ENCODE peak calls at places on chromosome 12, in five cellular contexts. One of them, this sample, is unnamed.

GRCh38 chr12:95117178-95117599 is 43.8 kb upstream of the NR2C1 start:
- DNase-seq in endothelial cell of umbilical vein: peak
- DNase-seq in A549: peak
- DNase-seq in HepG2: peak
- DNase-seq in NB4: peak
- DNase-seq in this sample: peak

GRCh38 chr12:12999959-13000615 is at the start of gene HEBP1:
- DNase-seq in NB4: peak
- DNase-seq in HepG2: peak
- DNase-seq in endothelial cell of umbilical vein: peak
- DNase-seq in A549: peak
- DNase-seq in this sample: peak

GRCh38 chr12:113237748-113238147 is 16.5 kb downstream of the TPCN1 start:
- DNase-seq in endothelial cell of umbilical vein: peak
- DNase-seq in HepG2: no peak
- DNase-seq in NB4: no peak
- DNase-seq in A549: no peak
- DNase-seq in this sample: no peak

GRCh38 chr12:116233669-116234068 is 43.8 kb downstream of the MED13L start:
- DNase-seq in A549: no peak
- DNase-seq in NB4: no peak
- DNase-seq in endothelial cell of umbilical vein: peak
- DNase-seq in HepG2: no peak
- DNase-seq in this sample: no peak

GRCh38 chr12:50986961-50987737 is 34.8 kb downstream of the HIGD1C start:
- DNase-seq in A549: peak
- DNase-seq in HepG2: peak
- DNase-seq in endothelial cell of umbilical vein: peak
- DNase-seq in NB4: peak
- DNase-seq in this sample: peak

GRCh38 chr12:21526053-21526452 is at the start of gene SPX:
- DNase-seq in endothelial cell of umbilical vein: no peak
- DNase-seq in A549: peak
- DNase-seq in HepG2: peak
- DNase-seq in NB4: peak
- DNase-seq in this sample: no peak

GRCh38 chr12:48789858-48790326 is 1.0 kb upstream of the ADCY6 start:
- DNase-seq in endothelial cell of umbilical vein: no peak
- DNase-seq in NB4: no peak
- DNase-seq in HepG2: no peak
- DNase-seq in A549: no peak
- DNase-seq in this sample: no peak

GRCh38 chr12:30440826-30441602 is 254.7 kb downstream of the IPO8 start:
- DNase-seq in A549: peak
- DNase-seq in NB4: peak
- DNase-seq in endothelial cell of umbilical vein: peak
- DNase-seq in HepG2: peak
- DNase-seq in this sample: peak

DNA sequence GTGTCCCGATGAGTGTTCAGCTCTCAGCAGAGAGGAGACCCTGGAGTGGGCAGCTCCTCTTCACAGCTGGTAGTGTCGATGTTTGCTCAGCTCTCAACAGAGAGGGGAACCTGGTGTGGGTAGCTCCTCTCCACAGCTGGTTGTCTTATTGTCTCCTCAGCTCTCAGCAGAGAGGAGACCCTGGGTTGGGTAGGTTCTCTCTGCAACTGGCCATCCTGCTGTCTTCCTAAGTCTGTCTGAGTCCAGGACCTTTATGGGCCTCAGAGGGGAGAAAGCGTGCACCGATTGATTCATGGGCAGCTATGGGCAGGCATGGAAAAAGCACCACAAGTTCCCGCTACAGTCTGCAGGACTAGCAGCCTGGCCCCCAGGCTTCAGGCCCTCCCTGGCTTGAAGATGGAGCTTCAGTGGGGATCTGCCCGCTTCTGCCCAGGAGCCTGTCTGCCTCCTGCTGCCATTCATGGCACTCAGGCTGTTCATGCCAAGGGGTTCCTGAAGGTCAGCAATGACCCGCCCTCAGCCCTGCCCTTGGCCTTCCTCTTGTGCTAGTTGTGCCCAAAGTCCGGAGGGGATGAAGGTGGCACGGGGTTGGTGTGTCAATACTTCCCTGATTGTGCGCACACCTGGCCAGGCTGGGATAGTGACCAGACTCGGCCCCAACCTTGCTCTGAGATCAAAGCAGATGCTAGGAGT is 224.2 kb downstream of the KCNC2 start:
- DNase-seq in HepG2: no peak
- DNase-seq in NB4: no peak
- DNase-seq in endothelial cell of umbilical vein: no peak
- DNase-seq in A549: no peak
- DNase-seq in this sample: no peak
- TF ChIP-seq MAX in HepG2: no peak
- TF ChIP-seq MAX in NB4: no peak
- TF ChIP-seq MAX in endothelial cell of umbilical vein: no peak
- TF ChIP-seq MAX in A549: no peak
- TF ChIP-seq MAX in this sample: no peak

DNA sequence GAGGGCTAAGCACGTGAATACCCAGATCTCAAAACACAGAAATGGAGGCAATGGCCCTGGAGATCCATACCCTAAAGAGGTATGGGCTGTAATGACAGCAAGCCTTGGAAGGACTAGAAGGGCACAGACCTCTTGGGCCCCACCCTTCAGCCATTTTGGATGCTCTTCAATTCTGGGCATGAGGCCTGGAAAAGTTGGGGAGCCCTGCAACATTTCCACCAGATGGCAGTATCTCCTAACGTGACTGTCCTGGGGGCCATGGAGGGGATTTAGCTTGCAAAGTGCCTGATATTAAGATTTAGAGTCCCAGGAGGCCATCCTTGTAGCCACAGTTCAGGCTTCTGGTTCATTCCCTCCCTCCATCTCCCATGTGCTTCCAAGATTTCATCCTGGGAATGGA is 30.2 kb downstream of the KCNA5 start:
- DNase-seq in A549: no peak
- DNase-seq in NB4: peak
- DNase-seq in endothelial cell of umbilical vein: no peak
- DNase-seq in HepG2: no peak
- DNase-seq in this sample: peak
- TF ChIP-seq MAX in A549: no peak
- TF ChIP-seq MAX in NB4: no peak
- TF ChIP-seq MAX in endothelial cell of umbilical vein: no peak
- TF ChIP-seq MAX in HepG2: no peak
- TF ChIP-seq MAX in this sample: no peak

GRCh38 chr12:1091350-1091749 is 100.3 kb downstream of the ERC1 start:
- DNase-seq in A549: no peak
- DNase-seq in endothelial cell of umbilical vein: no peak
- DNase-seq in HepG2: no peak
- DNase-seq in NB4: peak
- DNase-seq in this sample: no peak

GRCh38 chr12:1099158-1099557 is 108.1 kb downstream of the ERC1 start:
- DNase-seq in NB4: no peak
- DNase-seq in endothelial cell of umbilical vein: no peak
- DNase-seq in HepG2: no peak
- DNase-seq in A549: no peak
- DNase-seq in this sample: no peak

GRCh38 chr12:1094714-1095113 is 103.7 kb downstream of the ERC1 start:
- DNase-seq in endothelial cell of umbilical vein: no peak
- DNase-seq in A549: no peak
- DNase-seq in HepG2: no peak
- DNase-seq in NB4: no peak
- DNase-seq in this sample: no peak

DNA sequence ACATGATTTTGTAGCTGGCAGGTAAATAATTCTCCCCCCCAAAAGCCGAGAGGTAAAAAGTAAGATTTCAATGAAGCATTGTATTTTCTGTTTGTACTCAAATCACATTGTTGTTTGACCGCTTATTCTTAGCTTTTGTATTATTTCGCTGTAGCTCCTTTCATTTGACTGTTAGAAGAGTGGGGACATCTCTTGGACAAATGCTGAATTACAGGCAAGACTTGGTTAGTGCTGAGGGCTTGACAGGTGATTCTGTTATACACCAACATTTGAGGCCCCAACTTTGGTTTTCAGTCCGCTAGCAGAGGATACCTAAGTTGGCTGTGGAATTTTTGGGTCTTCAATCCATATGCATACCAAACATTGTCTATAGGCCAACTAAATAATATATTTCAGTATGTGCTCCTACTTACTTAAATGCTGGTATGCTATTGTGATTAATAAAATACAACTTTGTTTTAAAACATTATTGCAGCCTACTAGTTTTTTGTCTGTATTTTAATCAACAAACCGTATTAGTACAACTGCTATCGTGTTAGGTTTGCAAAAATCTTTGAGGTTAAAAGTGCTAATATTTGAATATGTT is 102.2 kb downstream of the ERC1 start:
- DNase-seq in NB4: peak
- DNase-seq in endothelial cell of umbilical vein: peak
- DNase-seq in A549: peak
- DNase-seq in HepG2: peak
- DNase-seq in this sample: no peak
- TF ChIP-seq MAX in NB4: no peak
- TF ChIP-seq MAX in endothelial cell of umbilical vein: no peak
- TF ChIP-seq MAX in A549: no peak
- TF ChIP-seq MAX in HepG2: no peak
- TF ChIP-seq MAX in this sample: no peak

GRCh38 chr12:28755027-28755426 is 394.1 kb upstream of the FAR2 start:
- DNase-seq in HepG2: no peak
- DNase-seq in endothelial cell of umbilical vein: no peak
- DNase-seq in A549: no peak
- DNase-seq in NB4: no peak
- DNase-seq in this sample: no peak

DNA sequence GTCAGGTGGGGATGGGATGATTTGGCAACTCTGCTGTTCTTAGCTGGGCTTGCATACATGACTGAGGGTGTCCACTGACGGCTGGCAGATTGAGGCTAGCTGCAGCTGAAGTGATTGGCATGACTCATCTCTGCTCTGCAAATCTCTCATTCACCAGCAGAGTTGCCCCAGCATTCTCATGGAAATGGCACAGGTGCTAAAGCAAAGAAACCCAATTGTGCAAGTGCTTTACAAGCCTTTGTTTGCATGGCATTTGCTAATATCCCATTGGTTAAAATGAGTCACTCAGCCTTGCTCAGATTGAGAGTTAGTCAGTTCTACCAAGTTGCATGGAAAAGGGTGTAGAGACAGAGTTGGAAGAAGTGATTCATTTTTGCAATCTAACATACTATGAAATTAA is 389.7 kb upstream of the FAR2 start:
- DNase-seq in A549: peak
- DNase-seq in HepG2: peak
- DNase-seq in NB4: peak
- DNase-seq in endothelial cell of umbilical vein: no peak
- DNase-seq in this sample: peak
- TF ChIP-seq MAX in A549: no peak
- TF ChIP-seq MAX in HepG2: no peak
- TF ChIP-seq MAX in NB4: no peak
- TF ChIP-seq MAX in endothelial cell of umbilical vein: no peak
- TF ChIP-seq MAX in this sample: no peak

GRCh38 chr12:67220065-67220464 is 49.1 kb upstream of the CAND1 start:
- DNase-seq in A549: peak
- DNase-seq in endothelial cell of umbilical vein: no peak
- DNase-seq in NB4: peak
- DNase-seq in HepG2: peak
- DNase-seq in this sample: peak
- TF ChIP-seq MAX in A549: no peak
- TF ChIP-seq MAX in endothelial cell of umbilical vein: no peak
- TF ChIP-seq MAX in NB4: no peak
- TF ChIP-seq MAX in HepG2: no peak
- TF ChIP-seq MAX in this sample: no peak

DNA sequence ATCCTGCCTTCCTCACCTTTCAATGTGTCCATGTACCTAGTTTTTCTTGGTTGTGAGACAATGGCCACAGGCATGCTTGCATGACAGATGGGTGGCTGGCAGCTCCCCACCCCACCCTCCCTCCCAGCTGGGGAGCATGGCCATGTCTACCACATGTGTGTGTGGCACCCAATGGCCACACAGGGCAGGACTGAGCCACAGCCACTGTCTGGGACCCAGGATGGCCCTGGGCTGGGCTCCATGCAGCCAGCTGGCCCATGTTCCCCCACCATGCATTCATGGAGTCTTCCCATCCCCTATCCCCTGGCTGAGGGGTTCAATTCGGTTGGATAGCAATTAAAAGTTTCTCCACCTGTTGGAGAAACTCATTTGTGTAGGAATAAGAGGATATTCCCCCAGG is 566.0 kb upstream of the USP15 start:
- DNase-seq in A549: no peak
- DNase-seq in HepG2: no peak
- DNase-seq in NB4: no peak
- DNase-seq in endothelial cell of umbilical vein: no peak
- DNase-seq in this sample: no peak
- TF ChIP-seq MAX in A549: no peak
- TF ChIP-seq MAX in HepG2: no peak
- TF ChIP-seq MAX in NB4: no peak
- TF ChIP-seq MAX in endothelial cell of umbilical vein: no peak
- TF ChIP-seq MAX in this sample: no peak

GRCh38 chr12:84976133-84976532 is 59.9 kb downstream of the TSPAN19 start:
- DNase-seq in endothelial cell of umbilical vein: no peak
- DNase-seq in HepG2: no peak
- DNase-seq in NB4: no peak
- DNase-seq in A549: no peak
- DNase-seq in this sample: no peak
- TF ChIP-seq MAX in endothelial cell of umbilical vein: no peak
- TF ChIP-seq MAX in HepG2: no peak
- TF ChIP-seq MAX in NB4: no peak
- TF ChIP-seq MAX in A549: no peak
- TF ChIP-seq MAX in this sample: no peak

This sample was measured in WTC11.